ENCODE peak calls at places on chromosomes 12 and 14, in ten cellular contexts. Q is stomach, A is upper lobe of left lung, J is ovary, H is K562, V is HepG2, M is H1, E is A549, X is esophagus muscularis mucosa, O is transverse colon. K is an unnamed sample.

GRCh38 chr14:73759183-73759713 is 45.1 kb upstream of the PNMA1 start:
- DNase-seq in X (no peak), H (peak), V (no peak), M (no peak), A (peak), J (peak), E (no peak), Q (peak), O (peak), K (peak)

GRCh38 chr12:4380332-4380731 is 820 bp upstream of the FGF23 start:
- DNase-seq in O (no peak), X (peak), Q (no peak), E (no peak), M (peak), J (no peak), A (no peak), V (no peak), H (no peak), K (no peak)

GRCh38 chr14:57833304-57833703 is 32.6 kb downstream of the SLC35F4 start:
- DNase-seq in A (no peak), Q (no peak), E (peak), V (no peak), O (no peak), X (no peak), H (no peak), J (peak), M (no peak), K (no peak)

GRCh38 chr12:95516757-95517156 is 34.5 kb downstream of the USP44 start:
- DNase-seq in X (no peak), E (no peak), M (no peak), V (no peak), O (no peak), Q (no peak), A (no peak), J (no peak), H (peak), K (no peak)

GRCh38 chr12:54932691-54933090 is 51.9 kb downstream of the TESPA1 start:
- DNase-seq in A (no peak), O (no peak), M (no peak), X (no peak), E (no peak), H (peak), J (no peak), Q (no peak), V (no peak), K (no peak)

GRCh38 chr14:101588990-101589389 is 27.7 kb downstream of the DIO3 start:
- DNase-seq in X (no peak), H (no peak), A (no peak), V (peak), Q (no peak), J (peak), M (no peak), O (no peak), E (no peak), K (peak)

GRCh38 chr12:106342397-106343212 is 14.9 kb upstream of the POLR3B start:
- DNase-seq in O (peak), H (peak), A (no peak), E (peak), V (peak), X (no peak), Q (peak), M (no peak), J (peak), K (peak)

GRCh38 chr12:22668441-22668840 is 43.5 kb downstream of the ETNK1 start:
- DNase-seq in V (no peak), Q (no peak), H (no peak), O (no peak), A (peak), J (no peak), X (no peak), E (no peak), M (no peak), K (no peak)

GRCh38 chr14:39467889-39468524 is 35.8 kb upstream of the FBXO33 start:
- DNase-seq in Q (no peak), M (peak), O (no peak), E (no peak), X (no peak), V (peak), H (peak), J (no peak), A (no peak), K (no peak)

GRCh38 chr12:27960822-27961221 is 11.7 kb downstream of the PTHLH start:
- DNase-seq in A (no peak), M (no peak), E (no peak), Q (no peak), X (no peak), O (no peak), J (no peak), H (no peak), V (no peak), K (no peak)

GRCh38 chr12:4151362-4152121 is 122.0 kb upstream of the CCND2 start:
- DNase-seq in X (no peak), V (no peak), O (no peak), A (no peak), E (no peak), J (no peak), H (no peak), Q (no peak), M (peak), K (no peak)

GRCh38 chr14:39265741-39266588 is 32.2 kb downstream of the MIA2 start:
- DNase-seq in H (peak), A (no peak), V (no peak), Q (no peak), O (no peak), J (no peak), X (no peak), M (no peak), E (no peak), K (no peak)

GRCh38 chr14:88426271-88426670 is 40.8 kb downstream of the SPATA7 start:
- DNase-seq in A (no peak), O (no peak), M (no peak), X (no peak), H (no peak), E (no peak), Q (no peak), V (no peak), J (no peak), K (no peak)

GRCh38 chr12:22600226-22600625 is 24.7 kb upstream of the ETNK1 start:
- DNase-seq in M (no peak), V (no peak), J (no peak), X (no peak), E (no peak), Q (no peak), H (no peak), A (no peak), O (no peak), K (no peak)

GRCh38 chr12:106601031-106601430 is 18.2 kb downstream of the RFX4 start:
- DNase-seq in O (no peak), H (peak), Q (no peak), E (no peak), A (peak), V (peak), M (peak), J (no peak), X (no peak), K (no peak)

GRCh38 chr12:111420494-111420893 is 14.8 kb downstream of the SH2B3 start:
- DNase-seq in A (no peak), H (no peak), E (no peak), X (no peak), V (no peak), O (no peak), M (no peak), Q (no peak), J (no peak), K (no peak)

GRCh38 chr12:79773896-79774295 is 83.1 kb upstream of the PAWR start:
- DNase-seq in J (no peak), Q (no peak), E (no peak), X (no peak), O (no peak), M (no peak), A (no peak), H (no peak), V (no peak), K (no peak)

GRCh38 chr12:75585309-75585708 is 73.9 kb upstream of the KRR1 start:
- DNase-seq in J (no peak), M (no peak), E (peak), X (no peak), A (no peak), V (no peak), H (no peak), Q (no peak), O (no peak), K (no peak)

GRCh38 chr12:79058342-79058741 is 193.8 kb downstream of the SYT1 start:
- DNase-seq in E (peak), Q (no peak), J (no peak), A (no peak), M (no peak), V (peak), O (no peak), H (no peak), X (no peak), K (no peak)

GRCh38 chr12:91432755-91433154 is 250.1 kb upstream of the DCN start:
- DNase-seq in Q (no peak), M (no peak), H (no peak), V (no peak), J (no peak), O (no peak), X (no peak), A (no peak), E (no peak), K (no peak)

GRCh38 chr12:104602426-104602825 is 145.7 kb downstream of the CHST11 start:
- DNase-seq in Q (no peak), A (no peak), V (no peak), M (no peak), J (no peak), X (no peak), H (no peak), O (no peak), E (no peak), K (no peak)

GRCh38 chr14:59175404-59175803 is 13.1 kb upstream of the DAAM1 start:
- DNase-seq in E (no peak), A (no peak), V (no peak), M (no peak), Q (no peak), O (no peak), H (no peak), J (no peak), X (no peak), K (no peak)

GRCh38 chr12:49094104-49094948 is at the start of gene DHH:
- DNase-seq in V (no peak), X (no peak), Q (no peak), M (peak), A (peak), J (peak), H (peak), E (no peak), O (no peak), K (peak)

GRCh38 chr12:103799504-103800251 is 41.4 kb downstream of the NT5DC3 start:
- DNase-seq in Q (no peak), M (no peak), A (no peak), H (no peak), E (peak), J (no peak), X (no peak), O (peak), V (peak), K (no peak)

GRCh38 chr12:80821513-80822000 is 104.8 kb downstream of the MYF5 start:
- DNase-seq in X (no peak), Q (no peak), J (no peak), O (peak), V (no peak), H (no peak), E (no peak), A (no peak), M (peak), K (no peak)

GRCh38 chr12:25958254-25959068 is at the start of gene RASSF8:
- DNase-seq in V (peak), A (peak), O (peak), E (peak), X (no peak), J (peak), M (peak), H (peak), Q (peak), K (peak)

GRCh38 chr14:36880276-36880675 is 218.6 kb downstream of the PAX9 start:
- DNase-seq in H (peak), E (no peak), A (no peak), V (no peak), J (no peak), M (no peak), X (no peak), Q (no peak), O (no peak), K (no peak)

GRCh38 chr12:123131879-123132402 is 18.9 kb downstream of the PITPNM2 start:
- DNase-seq in V (no peak), E (no peak), M (no peak), H (no peak), O (peak), X (no peak), Q (peak), J (no peak), A (no peak), K (no peak)

GRCh38 chr12:98456583-98457573 is 58.5 kb upstream of the TMPO start:
- DNase-seq in A (peak), M (peak), J (peak), X (no peak), E (no peak), H (peak), O (peak), V (no peak), Q (peak), K (no peak)

GRCh38 chr12:92340441-92341332 is 195.0 kb upstream of the BTG1 start:
- DNase-seq in H (peak), A (no peak), O (no peak), Q (no peak), X (no peak), J (no peak), E (no peak), M (no peak), V (no peak), K (no peak)

GRCh38 chr12:11014234-11014633 is 8.2 kb downstream of the TAS2R19 start:
- DNase-seq in O (no peak), M (no peak), X (no peak), H (no peak), A (no peak), Q (no peak), V (no peak), J (no peak), E (no peak), K (no peak)

GRCh38 chr12:112198120-112198733 is 72.9 kb downstream of the TRAFD1 start:
- DNase-seq in E (peak), A (no peak), Q (peak), M (peak), X (no peak), H (peak), O (peak), J (peak), V (peak), K (no peak)

GRCh38 chr12:9244894-9245293 is 36.7 kb upstream of the PZP start:
- DNase-seq in J (no peak), O (no peak), H (no peak), X (no peak), V (peak), E (no peak), Q (no peak), M (no peak), A (no peak), K (no peak)

GRCh38 chr12:95385246-95385645 is 88.7 kb upstream of the METAP2 start:
- DNase-seq in E (no peak), V (no peak), A (no peak), J (peak), H (peak), Q (no peak), O (no peak), M (no peak), X (no peak), K (no peak)

GRCh38 chr12:92535961-92536360 is 166.8 kb upstream of the PLEKHG7 start:
- DNase-seq in X (no peak), H (no peak), E (no peak), Q (no peak), M (no peak), O (no peak), A (no peak), V (no peak), J (no peak), K (no peak)

GRCh38 chr12:89708793-89709156 is at the start of gene ATP2B1:
- DNase-seq in A (peak), Q (peak), E (peak), H (peak), J (peak), X (no peak), O (peak), V (peak), M (peak), K (peak)
- TF ChIP-seq POLR2A in A (no peak), Q (no peak), E (no peak), H (no peak), J (peak), X (peak), O (no peak), V (no peak), M (no peak), K (peak)

GRCh38 chr12:93766802-93767523 is 89.8 kb downstream of the CRADD start:
- DNase-seq in X (no peak), H (peak), E (peak), A (no peak), Q (no peak), M (no peak), V (no peak), O (peak), J (no peak), K (no peak)
- H3K4me3 ChIP-seq in X (no peak), H (no peak), E (no peak), A (no peak), Q (no peak), M (no peak), V (no peak), O (no peak), J (no peak), K (no peak)

DNA sequence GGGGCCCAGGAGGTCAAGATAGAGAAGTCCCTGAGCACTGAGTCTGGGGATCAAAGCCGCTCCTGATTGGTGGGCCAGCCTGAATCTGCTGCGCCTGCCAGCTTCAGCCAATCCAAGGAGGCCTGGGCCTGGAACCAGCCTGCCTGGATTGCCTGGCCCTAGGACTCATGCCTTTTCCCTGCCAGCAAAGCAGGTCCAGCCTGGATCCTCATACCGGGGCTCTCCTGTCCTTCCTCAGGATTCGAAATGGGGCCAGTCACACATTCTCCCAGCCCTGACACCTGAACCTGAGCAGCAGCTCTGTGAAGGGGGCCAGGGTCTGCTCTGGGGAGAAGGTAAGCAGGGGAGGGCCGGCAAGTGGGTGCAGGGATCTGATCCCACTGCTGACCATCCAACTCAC is 81.9 kb downstream of the NINJ2 start:
- DNase-seq in E (no peak), V (no peak), H (no peak), M (no peak), Q (no peak), X (no peak), O (no peak), A (no peak), J (no peak), K (peak)
- TF ChIP-seq EP300 in E (no peak), V (no peak), H (no peak), M (no peak), Q (no peak), X (no peak), O (no peak), A (no peak), J (no peak), K (no peak)

GRCh38 chr12:51371295-51371953 is 19.8 kb downstream of the GALNT6 start:
- DNase-seq in V (peak), O (peak), A (no peak), J (peak), X (no peak), M (no peak), Q (peak), E (peak), H (no peak), K (no peak)

GRCh38 chr12:51370667-51371066 is 20.5 kb downstream of the GALNT6 start:
- DNase-seq in J (no peak), A (no peak), X (no peak), Q (no peak), H (no peak), O (no peak), E (no peak), M (no peak), V (no peak), K (no peak)

GRCh38 chr12:51369581-51369980 is 21.6 kb downstream of the GALNT6 start:
- DNase-seq in J (no peak), Q (no peak), M (no peak), X (no peak), O (no peak), H (no peak), E (no peak), V (no peak), A (no peak), K (no peak)

GRCh38 chr12:51372021-51372420 is 19.2 kb downstream of the GALNT6 start:
- DNase-seq in M (no peak), V (no peak), H (no peak), J (no peak), A (no peak), X (no peak), Q (no peak), O (no peak), E (no peak), K (no peak)

GRCh38 chr12:51368640-51369517 is 22.3 kb downstream of the GALNT6 start:
- DNase-seq in Q (peak), M (no peak), A (no peak), E (no peak), V (no peak), H (peak), O (peak), J (no peak), X (no peak), K (no peak)
- TF ChIP-seq POLR2A in Q (no peak), M (no peak), A (no peak), E (no peak), V (no peak), H (no peak), O (no peak), J (no peak), X (no peak), K (no peak)

DNA sequence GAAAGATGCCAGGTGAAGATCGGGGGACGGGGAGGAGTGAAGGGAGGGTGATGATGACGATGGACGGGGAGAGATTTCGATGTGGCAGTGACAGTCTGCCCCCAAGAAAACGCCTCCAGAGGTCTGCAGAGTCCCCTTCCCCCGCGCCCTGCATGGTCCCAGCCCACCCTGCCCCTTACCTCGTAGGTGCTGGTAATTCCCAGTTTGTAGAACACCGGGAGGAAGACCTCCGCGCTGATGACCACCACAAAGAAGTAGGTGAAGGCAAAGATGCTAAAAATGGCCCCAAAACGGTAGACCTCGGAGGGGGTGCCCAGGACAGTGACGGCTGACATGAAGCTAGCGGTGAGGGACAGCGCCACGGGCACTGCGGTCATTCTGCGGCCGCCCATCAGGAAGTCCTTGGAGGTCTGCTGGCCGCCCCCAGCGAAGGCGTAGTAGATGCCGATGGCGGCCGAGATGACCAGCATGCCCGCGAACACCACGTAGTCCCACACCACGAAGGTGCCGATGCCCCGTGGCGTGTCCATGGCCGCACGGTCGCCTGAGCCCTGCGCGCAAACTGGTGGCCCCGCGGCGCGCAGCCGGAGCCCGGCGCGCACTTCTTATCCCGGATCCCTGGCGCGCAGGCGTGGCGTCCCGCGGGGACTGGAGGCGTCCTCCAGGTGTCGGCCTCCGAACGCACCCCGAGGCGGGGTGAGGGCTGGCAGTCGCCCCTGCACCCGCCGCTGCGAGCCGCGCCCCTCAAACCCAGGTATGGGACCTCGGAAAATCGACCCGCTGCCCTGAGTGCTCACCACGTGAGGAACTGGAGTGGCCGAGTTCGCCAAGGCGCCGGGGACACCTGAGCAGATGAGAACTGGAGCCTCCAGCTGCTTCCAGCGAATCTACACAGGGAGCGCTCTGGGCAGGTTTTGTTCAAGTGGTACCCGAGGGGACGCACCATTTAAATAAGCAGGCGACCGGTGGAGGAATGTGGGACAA is at the start of gene SLC5A8:
- DNase-seq in M (no peak), O (peak), E (no peak), H (no peak), A (peak), V (no peak), J (peak), X (no peak), Q (no peak), K (no peak)
- H3K4me3 ChIP-seq in M (peak), O (no peak), E (no peak), H (no peak), A (peak), V (no peak), J (no peak), X (no peak), Q (no peak), K (peak)

DNA sequence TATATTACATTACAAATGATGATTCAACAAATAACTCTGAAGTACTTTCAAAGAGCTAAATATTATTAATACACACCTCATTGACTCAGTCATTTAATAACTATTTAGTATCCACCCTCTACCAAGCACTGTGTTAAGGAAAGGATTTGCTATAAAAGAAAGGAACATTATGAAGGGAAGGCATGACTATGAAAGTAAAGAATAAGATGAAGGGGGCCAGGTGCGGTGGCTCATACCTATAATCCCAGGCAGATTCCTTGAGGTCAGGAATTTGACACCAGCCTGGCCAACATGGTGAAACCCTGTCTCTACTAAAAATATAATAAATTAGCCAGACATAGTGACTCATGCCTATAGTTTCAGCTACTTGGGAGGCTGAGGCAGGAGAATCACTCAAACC is 107.9 kb downstream of the PLCZ1 start:
- DNase-seq in X (no peak), J (no peak), A (no peak), H (no peak), M (no peak), O (no peak), E (no peak), V (no peak), Q (no peak), K (no peak)
- TF ChIP-seq EP300 in X (no peak), J (no peak), A (no peak), H (no peak), M (no peak), O (no peak), E (no peak), V (no peak), Q (no peak), K (no peak)

K was measured in suprapubic skin.